ENCODE peak calls at places on chromosomes 12 and 14, in ten cellular contexts. One of them, this sample, is unnamed.
A peak's percentile ranks its signal among the peaks of the same experiment; 100 is the strongest.

GRCh38 chr12:2902287-2902880 is 11.7 kb downstream of the TULP3 start:
- DNase-seq in AG04450: no peak
- DNase-seq in H9: no peak
- DNase-seq in activated effector memory CD4-positive, alpha-beta T cell treated with Interleukin-2 at 50 U/mL for 16 hours: no peak
- DNase-seq in amygdala: peak; percentile 32
- DNase-seq in uterus: peak; percentile 39
- DNase-seq in HTR-8/SVneo: no peak
- DNase-seq in iris pigment epithelial cell: peak; percentile 39
- DNase-seq in right cardiac atrium: peak; percentile 27
- DNase-seq in CD8-positive, alpha-beta T cell: no peak
- DNase-seq in this sample: no peak

GRCh38 chr12:116800918-116801317 is 62.8 kb downstream of the RNFT2 start:
- DNase-seq in AG04450: no peak
- DNase-seq in H9: no peak
- DNase-seq in activated effector memory CD4-positive, alpha-beta T cell treated with Interleukin-2 at 50 U/mL for 16 hours: no peak
- DNase-seq in amygdala: no peak
- DNase-seq in uterus: no peak
- DNase-seq in HTR-8/SVneo: no peak
- DNase-seq in iris pigment epithelial cell: no peak
- DNase-seq in right cardiac atrium: no peak
- DNase-seq in CD8-positive, alpha-beta T cell: no peak
- DNase-seq in this sample: no peak

GRCh38 chr14:73242274-73242960 is 5.1 kb downstream of the PAPLN start:
- DNase-seq in AG04450: no peak
- DNase-seq in H9: no peak
- DNase-seq in activated effector memory CD4-positive, alpha-beta T cell treated with Interleukin-2 at 50 U/mL for 16 hours: no peak
- DNase-seq in amygdala: peak; percentile 32
- DNase-seq in uterus: no peak
- DNase-seq in HTR-8/SVneo: no peak
- DNase-seq in iris pigment epithelial cell: peak; percentile 32
- DNase-seq in right cardiac atrium: no peak
- DNase-seq in CD8-positive, alpha-beta T cell: no peak
- DNase-seq in this sample: no peak

GRCh38 chr12:104490850-104491249 is 34.1 kb downstream of the CHST11 start:
- DNase-seq in AG04450: no peak
- DNase-seq in H9: no peak
- DNase-seq in activated effector memory CD4-positive, alpha-beta T cell treated with Interleukin-2 at 50 U/mL for 16 hours: no peak
- DNase-seq in amygdala: no peak
- DNase-seq in uterus: no peak
- DNase-seq in HTR-8/SVneo: no peak
- DNase-seq in iris pigment epithelial cell: no peak
- DNase-seq in right cardiac atrium: no peak
- DNase-seq in CD8-positive, alpha-beta T cell: no peak
- DNase-seq in this sample: no peak

GRCh38 chr12:30962047-30962446 is 35.5 kb downstream of the TSPAN11 start:
- DNase-seq in AG04450: no peak
- DNase-seq in H9: no peak
- DNase-seq in activated effector memory CD4-positive, alpha-beta T cell treated with Interleukin-2 at 50 U/mL for 16 hours: no peak
- DNase-seq in amygdala: no peak
- DNase-seq in uterus: no peak
- DNase-seq in HTR-8/SVneo: no peak
- DNase-seq in iris pigment epithelial cell: no peak
- DNase-seq in right cardiac atrium: no peak
- DNase-seq in CD8-positive, alpha-beta T cell: no peak
- DNase-seq in this sample: no peak

GRCh38 chr12:120466560-120467315 is 2.8 kb downstream of the SRSF9 start:
- DNase-seq in AG04450: no peak
- DNase-seq in H9: peak; percentile 72
- DNase-seq in activated effector memory CD4-positive, alpha-beta T cell treated with Interleukin-2 at 50 U/mL for 16 hours: peak; percentile 19
- DNase-seq in amygdala: no peak
- DNase-seq in uterus: no peak
- DNase-seq in HTR-8/SVneo: no peak
- DNase-seq in iris pigment epithelial cell: peak; percentile 42
- DNase-seq in right cardiac atrium: peak; percentile 19
- DNase-seq in CD8-positive, alpha-beta T cell: peak; percentile 56
- DNase-seq in this sample: peak; percentile 62

GRCh38 chr14:65791551-65791981 is 379.0 kb downstream of the FUT8 start:
- DNase-seq in AG04450: no peak
- DNase-seq in H9: no peak
- DNase-seq in activated effector memory CD4-positive, alpha-beta T cell treated with Interleukin-2 at 50 U/mL for 16 hours: no peak
- DNase-seq in amygdala: no peak
- DNase-seq in uterus: no peak
- DNase-seq in HTR-8/SVneo: peak; percentile 79
- DNase-seq in iris pigment epithelial cell: peak; percentile 22
- DNase-seq in right cardiac atrium: no peak
- DNase-seq in CD8-positive, alpha-beta T cell: no peak
- DNase-seq in this sample: peak; percentile 88

GRCh38 chr12:52203126-52203921 is 11.5 kb upstream of the KRT80 start:
- DNase-seq in AG04450: no peak
- DNase-seq in H9: no peak
- DNase-seq in activated effector memory CD4-positive, alpha-beta T cell treated with Interleukin-2 at 50 U/mL for 16 hours: no peak
- DNase-seq in amygdala: no peak
- DNase-seq in uterus: peak; percentile 69
- DNase-seq in HTR-8/SVneo: peak; percentile 62
- DNase-seq in iris pigment epithelial cell: no peak
- DNase-seq in right cardiac atrium: peak; percentile 40
- DNase-seq in CD8-positive, alpha-beta T cell: no peak
- DNase-seq in this sample: peak; percentile 77

GRCh38 chr12:52865090-52865944 is 16.5 kb upstream of the KRT78 start:
- DNase-seq in AG04450: peak; percentile 47
- DNase-seq in H9: peak; percentile 96
- DNase-seq in activated effector memory CD4-positive, alpha-beta T cell treated with Interleukin-2 at 50 U/mL for 16 hours: no peak
- DNase-seq in amygdala: no peak
- DNase-seq in uterus: peak; percentile 46
- DNase-seq in HTR-8/SVneo: peak; percentile 81
- DNase-seq in iris pigment epithelial cell: peak; percentile 56
- DNase-seq in right cardiac atrium: peak; percentile 48
- DNase-seq in CD8-positive, alpha-beta T cell: no peak
- DNase-seq in this sample: peak; percentile 74

GRCh38 chr12:10115311-10115710 is 14.7 kb downstream of the CLEC7A start:
- DNase-seq in AG04450: no peak
- DNase-seq in H9: no peak
- DNase-seq in activated effector memory CD4-positive, alpha-beta T cell treated with Interleukin-2 at 50 U/mL for 16 hours: no peak
- DNase-seq in amygdala: no peak
- DNase-seq in uterus: no peak
- DNase-seq in HTR-8/SVneo: no peak
- DNase-seq in iris pigment epithelial cell: no peak
- DNase-seq in right cardiac atrium: no peak
- DNase-seq in CD8-positive, alpha-beta T cell: no peak
- DNase-seq in this sample: no peak

GRCh38 chr12:77577756-77578155 is 252.9 kb upstream of the NAV3 start:
- DNase-seq in AG04450: no peak
- DNase-seq in H9: no peak
- DNase-seq in activated effector memory CD4-positive, alpha-beta T cell treated with Interleukin-2 at 50 U/mL for 16 hours: no peak
- DNase-seq in amygdala: no peak
- DNase-seq in uterus: no peak
- DNase-seq in HTR-8/SVneo: no peak
- DNase-seq in iris pigment epithelial cell: no peak
- DNase-seq in right cardiac atrium: no peak
- DNase-seq in CD8-positive, alpha-beta T cell: no peak
- DNase-seq in this sample: no peak

GRCh38 chr14:28911521-28911920 is 144.9 kb downstream of the FOXG1 start:
- DNase-seq in AG04450: no peak
- DNase-seq in H9: no peak
- DNase-seq in activated effector memory CD4-positive, alpha-beta T cell treated with Interleukin-2 at 50 U/mL for 16 hours: no peak
- DNase-seq in amygdala: no peak
- DNase-seq in uterus: no peak
- DNase-seq in HTR-8/SVneo: no peak
- DNase-seq in iris pigment epithelial cell: no peak
- DNase-seq in right cardiac atrium: no peak
- DNase-seq in CD8-positive, alpha-beta T cell: no peak
- DNase-seq in this sample: no peak

GRCh38 chr12:38921025-38921677 is 15.8 kb upstream of the CPNE8 start:
- DNase-seq in AG04450: no peak
- DNase-seq in H9: peak; percentile 72
- DNase-seq in activated effector memory CD4-positive, alpha-beta T cell treated with Interleukin-2 at 50 U/mL for 16 hours: no peak
- DNase-seq in amygdala: no peak
- DNase-seq in uterus: no peak
- DNase-seq in HTR-8/SVneo: peak; percentile 10
- DNase-seq in iris pigment epithelial cell: peak; percentile 70
- DNase-seq in right cardiac atrium: peak; percentile 48
- DNase-seq in CD8-positive, alpha-beta T cell: no peak
- DNase-seq in this sample: no peak

GRCh38 chr14:55071870-55072640 is 20.6 kb downstream of the MAPK1IP1L start:
- DNase-seq in AG04450: no peak
- DNase-seq in H9: no peak
- DNase-seq in activated effector memory CD4-positive, alpha-beta T cell treated with Interleukin-2 at 50 U/mL for 16 hours: no peak
- DNase-seq in amygdala: peak; percentile 11
- DNase-seq in uterus: no peak
- DNase-seq in HTR-8/SVneo: no peak
- DNase-seq in iris pigment epithelial cell: peak; percentile 86
- DNase-seq in right cardiac atrium: peak; percentile 44
- DNase-seq in CD8-positive, alpha-beta T cell: no peak
- DNase-seq in this sample: peak; percentile 83

GRCh38 chr12:47414511-47414910 is 291.3 kb downstream of the RPAP3 start:
- DNase-seq in AG04450: no peak
- DNase-seq in H9: no peak
- DNase-seq in activated effector memory CD4-positive, alpha-beta T cell treated with Interleukin-2 at 50 U/mL for 16 hours: no peak
- DNase-seq in amygdala: no peak
- DNase-seq in uterus: no peak
- DNase-seq in HTR-8/SVneo: no peak
- DNase-seq in iris pigment epithelial cell: no peak
- DNase-seq in right cardiac atrium: no peak
- DNase-seq in CD8-positive, alpha-beta T cell: no peak
- DNase-seq in this sample: no peak

GRCh38 chr14:67170706-67171105 is 18.5 kb upstream of the GARIN2 start:
- DNase-seq in AG04450: no peak
- DNase-seq in H9: no peak
- DNase-seq in activated effector memory CD4-positive, alpha-beta T cell treated with Interleukin-2 at 50 U/mL for 16 hours: no peak
- DNase-seq in amygdala: no peak
- DNase-seq in uterus: no peak
- DNase-seq in HTR-8/SVneo: peak; percentile 69
- DNase-seq in iris pigment epithelial cell: peak; percentile 40
- DNase-seq in right cardiac atrium: no peak
- DNase-seq in CD8-positive, alpha-beta T cell: no peak
- DNase-seq in this sample: peak; percentile 13

GRCh38 chr14:95265106-95266094 is 54.3 kb downstream of the CLMN start:
- DNase-seq in AG04450: peak; percentile 59
- DNase-seq in H9: peak; percentile 17
- DNase-seq in activated effector memory CD4-positive, alpha-beta T cell treated with Interleukin-2 at 50 U/mL for 16 hours: no peak
- DNase-seq in amygdala: no peak
- DNase-seq in uterus: peak; percentile 31
- DNase-seq in HTR-8/SVneo: peak; percentile 87
- DNase-seq in iris pigment epithelial cell: peak; percentile 99
- DNase-seq in right cardiac atrium: no peak
- DNase-seq in CD8-positive, alpha-beta T cell: no peak
- DNase-seq in this sample: peak; percentile 88

GRCh38 chr12:110403975-110404675 is 617 bp upstream of the ANAPC7 start:
- DNase-seq in AG04450: no peak
- DNase-seq in H9: peak; percentile 83
- DNase-seq in activated effector memory CD4-positive, alpha-beta T cell treated with Interleukin-2 at 50 U/mL for 16 hours: peak; percentile 64
- DNase-seq in amygdala: peak; percentile 9
- DNase-seq in uterus: peak; percentile 64
- DNase-seq in HTR-8/SVneo: peak; percentile 80
- DNase-seq in iris pigment epithelial cell: peak; percentile 36
- DNase-seq in right cardiac atrium: peak; percentile 69
- DNase-seq in CD8-positive, alpha-beta T cell: peak; percentile 87
- DNase-seq in this sample: peak; percentile 67

GRCh38 chr14:105492051-105492965 is 1.3 kb downstream of the TEDC1 start:
- DNase-seq in AG04450: no peak
- DNase-seq in H9: peak; percentile 21
- DNase-seq in activated effector memory CD4-positive, alpha-beta T cell treated with Interleukin-2 at 50 U/mL for 16 hours: no peak
- DNase-seq in amygdala: no peak
- DNase-seq in uterus: peak; percentile 39
- DNase-seq in HTR-8/SVneo: no peak
- DNase-seq in iris pigment epithelial cell: no peak
- DNase-seq in right cardiac atrium: peak; percentile 58
- DNase-seq in CD8-positive, alpha-beta T cell: no peak
- DNase-seq in this sample: no peak

GRCh38 chr14:36975834-36976233 is 196.6 kb downstream of the SLC25A21 start:
- DNase-seq in AG04450: no peak
- DNase-seq in H9: no peak
- DNase-seq in activated effector memory CD4-positive, alpha-beta T cell treated with Interleukin-2 at 50 U/mL for 16 hours: no peak
- DNase-seq in amygdala: no peak
- DNase-seq in uterus: no peak
- DNase-seq in HTR-8/SVneo: no peak
- DNase-seq in iris pigment epithelial cell: no peak
- DNase-seq in right cardiac atrium: no peak
- DNase-seq in CD8-positive, alpha-beta T cell: no peak
- DNase-seq in this sample: peak; percentile 6

GRCh38 chr12:92509156-92509758 is 193.5 kb upstream of the PLEKHG7 start:
- DNase-seq in AG04450: no peak
- DNase-seq in H9: no peak
- DNase-seq in activated effector memory CD4-positive, alpha-beta T cell treated with Interleukin-2 at 50 U/mL for 16 hours: no peak
- DNase-seq in amygdala: no peak
- DNase-seq in uterus: peak; percentile 39
- DNase-seq in HTR-8/SVneo: peak; percentile 3
- DNase-seq in iris pigment epithelial cell: no peak
- DNase-seq in right cardiac atrium: no peak
- DNase-seq in CD8-positive, alpha-beta T cell: no peak
- DNase-seq in this sample: no peak

GRCh38 chr12:52792185-52793029 is 3.5 kb downstream of the KRT3 start:
- DNase-seq in AG04450: no peak
- DNase-seq in H9: no peak
- DNase-seq in activated effector memory CD4-positive, alpha-beta T cell treated with Interleukin-2 at 50 U/mL for 16 hours: no peak
- DNase-seq in amygdala: no peak
- DNase-seq in uterus: no peak
- DNase-seq in HTR-8/SVneo: no peak
- DNase-seq in iris pigment epithelial cell: no peak
- DNase-seq in right cardiac atrium: no peak
- DNase-seq in CD8-positive, alpha-beta T cell: no peak
- DNase-seq in this sample: no peak

GRCh38 chr12:10211101-10211974 is 1.3 kb upstream of the GABARAPL1 start:
- DNase-seq in AG04450: no peak
- DNase-seq in H9: no peak
- DNase-seq in activated effector memory CD4-positive, alpha-beta T cell treated with Interleukin-2 at 50 U/mL for 16 hours: no peak
- DNase-seq in amygdala: no peak
- DNase-seq in uterus: peak; percentile 28
- DNase-seq in HTR-8/SVneo: no peak
- DNase-seq in iris pigment epithelial cell: peak; percentile 26
- DNase-seq in right cardiac atrium: no peak
- DNase-seq in CD8-positive, alpha-beta T cell: no peak
- DNase-seq in this sample: peak; percentile 17

GRCh38 chr12:29695026-29695425 is 88.7 kb downstream of the TMTC1 start:
- DNase-seq in AG04450: no peak
- DNase-seq in H9: no peak
- DNase-seq in activated effector memory CD4-positive, alpha-beta T cell treated with Interleukin-2 at 50 U/mL for 16 hours: no peak
- DNase-seq in amygdala: no peak
- DNase-seq in uterus: no peak
- DNase-seq in HTR-8/SVneo: no peak
- DNase-seq in iris pigment epithelial cell: no peak
- DNase-seq in right cardiac atrium: no peak
- DNase-seq in CD8-positive, alpha-beta T cell: no peak
- DNase-seq in this sample: no peak

GRCh38 chr14:90204516-90204915 is 51.8 kb upstream of the PSMC1 start:
- DNase-seq in AG04450: no peak
- DNase-seq in H9: no peak
- DNase-seq in activated effector memory CD4-positive, alpha-beta T cell treated with Interleukin-2 at 50 U/mL for 16 hours: no peak
- DNase-seq in amygdala: no peak
- DNase-seq in uterus: no peak
- DNase-seq in HTR-8/SVneo: no peak
- DNase-seq in iris pigment epithelial cell: no peak
- DNase-seq in right cardiac atrium: no peak
- DNase-seq in CD8-positive, alpha-beta T cell: no peak
- DNase-seq in this sample: no peak

GRCh38 chr14:54098536-54098935 is 141.9 kb upstream of the BMP4 start:
- DNase-seq in AG04450: no peak
- DNase-seq in H9: no peak
- DNase-seq in activated effector memory CD4-positive, alpha-beta T cell treated with Interleukin-2 at 50 U/mL for 16 hours: no peak
- DNase-seq in amygdala: no peak
- DNase-seq in uterus: no peak
- DNase-seq in HTR-8/SVneo: no peak
- DNase-seq in iris pigment epithelial cell: no peak
- DNase-seq in right cardiac atrium: no peak
- DNase-seq in CD8-positive, alpha-beta T cell: no peak
- DNase-seq in this sample: peak; percentile 19

GRCh38 chr14:24432259-24433131 is 2.7 kb downstream of the KHNYN start:
- DNase-seq in AG04450: no peak
- DNase-seq in H9: no peak
- DNase-seq in activated effector memory CD4-positive, alpha-beta T cell treated with Interleukin-2 at 50 U/mL for 16 hours: no peak
- DNase-seq in amygdala: no peak
- DNase-seq in uterus: peak; percentile 30
- DNase-seq in HTR-8/SVneo: no peak
- DNase-seq in iris pigment epithelial cell: no peak
- DNase-seq in right cardiac atrium: no peak
- DNase-seq in CD8-positive, alpha-beta T cell: no peak
- DNase-seq in this sample: no peak

GRCh38 chr12:89750821-89751227 is 42.2 kb upstream of the ATP2B1 start:
- DNase-seq in AG04450: no peak
- DNase-seq in H9: no peak
- DNase-seq in activated effector memory CD4-positive, alpha-beta T cell treated with Interleukin-2 at 50 U/mL for 16 hours: no peak
- DNase-seq in amygdala: no peak
- DNase-seq in uterus: no peak
- DNase-seq in HTR-8/SVneo: no peak
- DNase-seq in iris pigment epithelial cell: no peak
- DNase-seq in right cardiac atrium: no peak
- DNase-seq in CD8-positive, alpha-beta T cell: no peak
- DNase-seq in this sample: peak; percentile 86